ENCODE peak calls at places on chromosome 6, in nine cellular contexts. B is NB4, F is GM13977, W is choroid plexus epithelial cell, I is breast epithelium, H is prostate gland, O is cardiac fibroblast, X is HCT116, R is heart left ventricle. T is an unnamed sample.
A peak's percentile ranks its signal among the peaks of the same experiment; 100 is the strongest.

GRCh38 chr6:13005994-13006393 is 289.4 kb downstream of the PHACTR1 start:
- DNase-seq in H (no peak), O (no peak), I (no peak), W (no peak), X (no peak), F (no peak), R (no peak), B (no peak), T (no peak)

GRCh38 chr6:80528115-80528514 is 421.6 kb downstream of the BCKDHB start:
- DNase-seq in B (no peak), R (no peak), O (peak; percentile 44), X (no peak), F (no peak), I (no peak), W (peak; percentile 51), H (no peak), T (no peak)

GRCh38 chr6:1602356-1602713 is 7.4 kb upstream of the FOXC1 start:
- DNase-seq in B (no peak), I (no peak), W (no peak), R (no peak), O (no peak), F (no peak), H (no peak), X (no peak), T (no peak)

GRCh38 chr6:20800229-20800628 is 266.0 kb downstream of the CDKAL1 start:
- DNase-seq in O (no peak), I (no peak), X (no peak), B (no peak), R (no peak), W (no peak), H (no peak), F (no peak), T (no peak)

GRCh38 chr6:130557481-130558112 is 191.8 kb downstream of the TMEM200A start:
- DNase-seq in W (no peak), H (no peak), I (no peak), R (no peak), X (no peak), B (no peak), O (no peak), F (no peak), T (no peak)

GRCh38 chr6:134750669-134751068 is 199.2 kb downstream of the ALDH8A1 start:
- DNase-seq in H (no peak), I (no peak), X (no peak), F (no peak), W (peak; percentile 34), B (no peak), R (no peak), O (peak; percentile 22), T (no peak)

GRCh38 chr6:3001773-3002293 is 2.1 kb downstream of the NQO2 start:
- DNase-seq in X (peak; percentile 71), H (no peak), I (no peak), O (peak; percentile 79), W (peak; percentile 73), F (peak; percentile 74), B (peak; percentile 91), R (no peak), T (no peak)

GRCh38 chr6:568954-569523 is 87.9 kb downstream of the HUS1B start:
- DNase-seq in W (no peak), B (no peak), H (no peak), I (no peak), F (no peak), X (no peak), R (no peak), O (no peak), T (no peak)

GRCh38 chr6:55255061-55255571 is 72.2 kb upstream of the GFRAL start:
- DNase-seq in F (no peak), W (no peak), I (no peak), X (no peak), H (no peak), O (no peak), R (no peak), B (no peak), T (no peak)

DNA sequence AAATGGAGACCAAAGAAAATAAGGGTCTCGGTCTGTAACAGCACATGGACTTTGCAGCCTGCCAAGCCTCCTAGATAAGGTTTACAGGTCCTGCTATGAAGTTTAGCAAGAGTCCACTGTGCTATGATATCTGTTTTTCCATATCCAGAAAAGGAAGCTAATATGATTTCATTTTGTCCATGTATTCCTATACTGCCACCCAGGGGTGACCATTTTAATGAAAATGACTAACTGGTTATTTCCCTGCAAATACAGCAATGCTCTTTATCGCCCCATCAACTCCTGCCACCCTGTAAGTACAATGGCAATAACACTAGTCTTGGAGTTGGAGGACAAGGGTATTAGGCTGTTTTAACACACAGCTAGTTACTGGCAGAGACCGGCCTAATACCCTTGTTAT is 115.2 kb upstream of the GLP1R start:
- DNase-seq in O (peak; percentile 12), I (no peak), X (peak; percentile 22), R (no peak), H (no peak), B (peak; percentile 39), W (peak; percentile 45), F (no peak), T (no peak)
- TF ChIP-seq CTCF in O (peak; percentile 32), I (no peak), X (peak; percentile 52), R (no peak), H (no peak), B (peak; percentile 21), W (peak; percentile 49), F (peak; percentile 13), T (no peak)

DNA sequence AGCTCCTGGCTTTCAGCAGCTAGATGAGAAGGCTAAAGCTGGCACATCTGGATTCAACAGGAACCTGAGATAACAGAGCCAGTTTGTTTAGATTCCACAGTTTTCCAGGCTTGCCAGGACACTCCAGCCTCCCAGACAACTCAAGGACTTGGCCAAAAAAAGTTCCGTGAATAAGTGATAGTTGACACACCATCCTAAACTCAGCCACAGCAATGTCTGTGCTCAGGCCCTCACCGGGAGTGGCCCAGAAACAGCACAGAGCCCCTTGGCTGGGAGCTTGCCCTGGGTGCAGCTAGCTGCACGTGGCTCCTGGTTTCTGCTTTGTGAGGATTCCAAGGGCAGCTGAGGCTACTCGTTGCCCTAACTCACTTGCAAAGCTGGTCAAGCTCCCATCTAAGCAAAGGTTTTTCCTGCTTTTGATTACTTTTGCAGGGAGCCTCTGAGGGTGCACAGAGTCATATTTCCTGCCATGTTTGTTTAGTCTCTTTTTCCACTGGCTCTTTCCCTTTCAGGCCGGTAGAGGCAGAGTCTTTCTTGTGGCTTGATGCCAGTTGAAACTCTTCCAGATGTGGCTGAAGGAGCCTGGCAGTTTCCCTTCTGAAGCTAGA is 118.3 kb upstream of the ECI2 start:
- DNase-seq in R (peak; percentile 43), W (peak; percentile 88), I (no peak), X (peak; percentile 10), B (no peak), H (peak; percentile 28), F (no peak), O (peak; percentile 87), T (no peak)
- TF ChIP-seq CTCF in R (peak; percentile 20), W (peak; percentile 84), I (no peak), X (peak; percentile 53), B (no peak), H (no peak), F (no peak), O (peak; percentile 78), T (no peak)

GRCh38 chr6:162198925-162199324 is 528.6 kb downstream of the PRKN start:
- DNase-seq in W (peak; percentile 17), H (no peak), I (no peak), X (no peak), F (no peak), R (no peak), O (no peak), B (no peak), T (no peak)
- TF ChIP-seq CTCF in W (peak; percentile 43), H (no peak), I (no peak), X (peak; percentile 38), F (no peak), R (no peak), O (no peak), B (no peak), T (no peak)

DNA sequence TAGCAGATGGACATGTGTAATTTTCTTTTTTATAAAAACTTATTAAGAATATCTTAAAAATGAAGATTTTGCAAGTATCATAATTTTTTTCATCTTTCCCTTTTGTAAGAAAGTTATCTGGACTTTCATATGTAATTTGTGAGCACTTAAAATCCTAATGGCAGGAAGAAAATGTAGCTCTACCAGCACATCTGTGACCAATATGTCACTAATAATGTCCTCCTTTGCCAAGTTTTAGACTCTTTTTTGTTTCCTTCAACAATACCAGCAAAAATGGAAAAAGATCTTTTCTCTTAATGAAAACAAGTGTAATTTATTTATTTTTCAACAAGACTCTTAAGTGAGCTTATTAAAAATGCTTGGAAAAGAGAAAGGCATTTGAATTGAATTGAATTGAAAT is 110.8 kb downstream of the KIF6 start:
- DNase-seq in H (no peak), W (no peak), O (no peak), I (no peak), R (no peak), X (no peak), B (no peak), F (no peak), T (no peak)
- TF ChIP-seq CTCF in H (no peak), W (no peak), O (no peak), I (no peak), R (no peak), X (no peak), B (no peak), F (no peak), T (no peak)

DNA sequence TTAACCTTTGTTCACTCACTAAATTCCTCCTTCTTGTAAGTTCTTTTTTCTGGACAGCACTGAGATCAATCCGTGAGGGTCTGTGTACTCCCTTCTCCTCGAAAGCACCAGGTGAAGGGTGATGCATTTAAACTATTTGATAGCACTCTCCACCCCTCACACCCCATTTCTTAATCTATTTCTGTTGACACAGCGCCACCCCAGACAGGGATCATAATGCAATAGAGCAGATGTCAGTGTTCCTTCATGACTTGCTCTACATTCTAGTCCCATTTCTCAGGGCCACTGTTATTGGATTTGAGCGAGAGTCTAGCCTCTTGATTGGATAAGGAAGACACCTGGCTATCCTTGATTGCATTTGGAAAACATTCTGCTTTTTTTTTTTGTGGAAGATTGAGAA is 46.3 kb downstream of the PPP1R14C start:
- DNase-seq in H (no peak), W (no peak), I (no peak), R (no peak), O (no peak), F (no peak), X (no peak), B (no peak), T (no peak)
- TF ChIP-seq CTCF in H (no peak), W (no peak), I (no peak), R (no peak), O (no peak), F (peak; percentile 3), X (peak; percentile 40), B (no peak), T (no peak)

DNA sequence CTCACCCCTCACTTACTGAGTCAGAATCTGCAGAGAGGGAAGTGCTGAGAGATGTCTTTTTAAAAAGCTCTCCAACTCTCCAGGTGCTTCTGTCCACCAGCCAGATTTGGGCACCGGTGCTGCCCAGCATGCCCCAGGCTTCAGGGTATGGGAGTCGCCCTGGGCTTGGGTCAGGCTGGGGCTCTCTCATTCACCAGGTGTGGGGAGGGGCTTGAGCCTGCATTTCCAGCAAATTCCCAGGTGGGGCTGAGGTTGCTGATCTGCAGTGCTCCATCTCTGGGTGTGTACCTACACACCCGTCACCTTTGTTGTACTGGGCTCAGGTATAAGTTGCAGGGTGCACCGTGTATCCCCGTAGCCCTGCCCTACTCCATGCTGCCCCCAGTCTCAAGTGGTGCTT is 23.4 kb downstream of the PPP1R3G start:
- DNase-seq in R (no peak), W (no peak), H (no peak), B (no peak), F (no peak), X (no peak), I (no peak), O (no peak), T (no peak)
- TF ChIP-seq CTCF in R (no peak), W (no peak), H (no peak), B (no peak), F (no peak), X (no peak), I (no peak), O (no peak), T (no peak)